ENCODE peak calls at places on chromosomes 4 and X, in six cellular contexts. A, D, S, H, X and O are unnamed samples.

GRCh38 chr4:1072830-1073446 is 40.4 kb downstream of the RNF212 start:
- DNase-seq in A (peak; percentile 59), D (peak; percentile 66), S (no peak), H (peak; percentile 86), X (peak; percentile 45), O (peak; percentile 46)

GRCh38 chrX:85592980-85593379 is 213.5 kb upstream of the POF1B start:
- DNase-seq in A (no peak), D (no peak), S (no peak), H (no peak), X (no peak), O (no peak)

GRCh38 chrX:111869639-111870034 is 6.3 kb upstream of the TRPC5OS start:
- DNase-seq in A (peak; percentile 57), D (no peak), S (no peak), H (peak; percentile 41), X (no peak), O (no peak)

GRCh38 chrX:109660756-109661155 is 35.8 kb upstream of the KCNE5 start:
- DNase-seq in A (no peak), D (no peak), S (no peak), H (no peak), X (no peak), O (no peak)

GRCh38 chrX:140687706-140688105 is 21.9 kb upstream of the LINC00632 start:
- DNase-seq in A (no peak), D (no peak), S (no peak), H (no peak), X (no peak), O (no peak)

GRCh38 chrX:101071585-101071984 is 7.1 kb upstream of the TMEM35A start:
- DNase-seq in A (no peak), D (no peak), S (no peak), H (no peak), X (no peak), O (no peak)

GRCh38 chr4:172105918-172106317 is 292.7 kb downstream of the GALNTL6 start:
- DNase-seq in A (no peak), D (no peak), S (no peak), H (no peak), X (no peak), O (no peak)

GRCh38 chrX:102934624-102935023 is 2.4 kb upstream of the RAB40AL start:
- DNase-seq in A (peak; percentile 28), D (no peak), S (no peak), H (peak; percentile 58), X (no peak), O (peak; percentile 12)

GRCh38 chr4:3286335-3287175 is 6.3 kb upstream of the RGS12 start:
- DNase-seq in A (no peak), D (no peak), S (no peak), H (no peak), X (no peak), O (peak; percentile 66)

GRCh38 chrX:131827935-131828334 is 195.2 kb upstream of the STK26 start:
- DNase-seq in A (peak; percentile 43), D (no peak), S (no peak), H (no peak), X (no peak), O (no peak)

GRCh38 chr4:143023519-143023918 is 161.2 kb upstream of the USP38 start:
- DNase-seq in A (no peak), D (no peak), S (no peak), H (no peak), X (no peak), O (no peak)

GRCh38 chr4:147334478-147334877 is 146.4 kb upstream of the EDNRA start:
- DNase-seq in A (peak; percentile 4), D (no peak), S (no peak), H (no peak), X (no peak), O (no peak)

GRCh38 chr4:133799916-133800315 is 401.7 kb downstream of the PABPC4L start:
- DNase-seq in A (no peak), D (no peak), S (no peak), H (no peak), X (no peak), O (no peak)

GRCh38 chr4:82811838-82812672 is 13.5 kb upstream of the SCD5 start:
- DNase-seq in A (no peak), D (no peak), S (no peak), H (no peak), X (no peak), O (no peak)

GRCh38 chr4:40255722-40256281 is 59.0 kb downstream of the RHOH start:
- DNase-seq in A (peak; percentile 96), D (no peak), S (no peak), H (no peak), X (no peak), O (no peak)

GRCh38 chrX:82813671-82814078 is 694.4 kb upstream of the POU3F4 start:
- DNase-seq in A (peak; percentile 86), D (no peak), S (no peak), H (no peak), X (no peak), O (peak; percentile 12)

GRCh38 chr4:77022581-77023133 is 53.1 kb downstream of the CCNI start:
- DNase-seq in A (no peak), D (no peak), S (no peak), H (no peak), X (no peak), O (no peak)

GRCh38 chr4:79864470-79865190 is 208.4 kb downstream of the ANTXR2 start:
- DNase-seq in A (no peak), D (no peak), S (no peak), H (no peak), X (no peak), O (no peak)

GRCh38 chr4:8599657-8600056 is 7.1 kb downstream of the CPZ start:
- DNase-seq in A (peak; percentile 17), D (no peak), S (peak; percentile 74), H (no peak), X (no peak), O (no peak)

GRCh38 chr4:156774422-156774821 is 197.2 kb downstream of the PDGFC start:
- DNase-seq in A (peak; percentile 49), D (no peak), S (no peak), H (peak; percentile 5), X (peak; percentile 20), O (no peak)

GRCh38 chr4:177802665-177803064 is 360.4 kb upstream of the AGA start:
- DNase-seq in A (no peak), D (no peak), S (no peak), H (no peak), X (no peak), O (no peak)

GRCh38 chr4:126839066-126839465 is 793.7 kb upstream of the INTU start:
- DNase-seq in A (no peak), D (no peak), S (no peak), H (no peak), X (no peak), O (no peak)

GRCh38 chr4:122531514-122531913 is 75.0 kb upstream of the IL2 start:
- DNase-seq in A (no peak), D (no peak), S (no peak), H (no peak), X (no peak), O (no peak)

GRCh38 chrX:77442728-77443127 is 4.5 kb upstream of the FGF16 start:
- DNase-seq in A (peak; percentile 34), D (no peak), S (no peak), H (no peak), X (no peak), O (no peak)

GRCh38 chrX:130909469-130910136 is 6.6 kb upstream of the ENOX2 start:
- DNase-seq in A (no peak), D (no peak), S (no peak), H (no peak), X (no peak), O (no peak)

GRCh38 chr4:6907658-6908191 is 1.9 kb upstream of the TBC1D14 start:
- DNase-seq in A (peak; percentile 32), D (peak; percentile 75), S (no peak), H (peak; percentile 74), X (peak; percentile 56), O (no peak)

GRCh38 chr4:23789765-23790164 is 100.1 kb downstream of the PPARGC1A start:
- DNase-seq in A (no peak), D (no peak), S (no peak), H (peak; percentile 52), X (peak; percentile 66), O (no peak)

GRCh38 chr4:13844740-13845139 is 217.2 kb upstream of the BOD1L1 start:
- DNase-seq in A (no peak), D (no peak), S (no peak), H (no peak), X (no peak), O (no peak)

GRCh38 chr4:31984872-31985271 is 1264.7 kb downstream of the PCDH7 start:
- DNase-seq in A (no peak), D (no peak), S (no peak), H (no peak), X (no peak), O (no peak)

GRCh38 chr4:51901363-51901762 is 58.4 kb downstream of the DCUN1D4 start:
- DNase-seq in A (no peak), D (no peak), S (no peak), H (no peak), X (no peak), O (no peak)

GRCh38 chrX:40095588-40096394 is 2.0 kb downstream of the BCOR start:
- DNase-seq in A (no peak), D (peak; percentile 56), S (no peak), H (peak; percentile 39), X (peak; percentile 53), O (no peak)
- TF ChIP-seq POLR2A in A (no peak), D (no peak), S (no peak), H (no peak), X (no peak), O (no peak)

DNA sequence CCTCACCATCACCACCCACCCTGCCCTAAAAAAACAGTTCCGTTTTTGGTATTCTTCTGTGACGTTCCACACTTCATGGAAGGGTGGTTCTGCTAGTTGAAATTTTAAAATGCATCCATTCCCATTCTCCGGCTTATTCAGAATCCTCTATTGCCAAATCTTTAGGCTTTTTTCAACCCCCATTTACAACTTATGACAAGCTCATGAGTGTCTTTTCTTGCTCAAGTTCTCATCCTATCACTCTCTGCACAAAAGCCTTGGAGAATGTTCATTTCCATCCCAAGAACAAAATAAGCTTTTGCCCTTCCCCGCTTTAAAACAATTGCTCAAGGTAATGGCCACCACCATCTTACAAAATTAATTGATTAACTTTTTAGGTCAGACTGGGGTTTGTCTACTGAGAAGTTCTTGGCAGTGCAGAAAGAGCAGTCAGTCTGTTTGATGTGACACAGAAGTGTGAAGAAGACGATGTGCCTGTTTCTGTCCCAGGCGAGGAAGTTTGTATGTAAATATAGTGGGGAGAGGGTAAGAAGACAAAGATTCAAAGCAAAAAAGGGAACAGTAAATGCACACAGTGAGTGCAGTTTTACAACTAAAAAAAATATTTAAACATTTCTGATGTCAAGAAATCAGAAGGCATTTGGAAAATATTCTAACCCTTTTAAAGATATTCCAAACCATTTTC is 264.7 kb downstream of the RAPGEF2 start:
- DNase-seq in A (no peak), D (no peak), S (no peak), H (no peak), X (no peak), O (no peak)
- H3K4me3 ChIP-seq in A (no peak overlapping the region), D (no peak overlapping the region), S (no peak overlapping the region), H (no peak overlapping the region), X (peak overlapping the region; percentile 36), O (no peak overlapping the region)

DNA sequence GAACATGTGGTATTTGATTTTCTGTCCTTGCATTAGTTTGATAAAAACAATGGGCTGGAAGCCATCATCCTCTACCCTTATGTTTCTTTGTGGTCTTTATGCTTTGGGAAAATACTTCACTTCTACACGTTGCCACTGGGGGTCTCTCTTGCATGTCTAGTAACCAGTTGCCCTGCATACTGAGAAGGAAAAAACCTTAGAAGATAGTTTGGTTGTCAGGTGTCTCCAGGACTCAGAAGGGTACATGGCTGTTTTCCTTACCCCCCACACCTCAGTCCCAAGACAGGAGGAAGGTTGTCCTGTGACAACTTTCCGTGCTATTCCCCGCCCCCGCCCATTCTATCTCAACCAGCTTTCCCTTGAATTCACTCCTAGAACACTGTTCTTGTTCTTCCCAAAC is 62.1 kb upstream of the LANCL3 start:
- DNase-seq in A (no peak), D (no peak), S (no peak), H (no peak), X (no peak), O (no peak)
- TF ChIP-seq CTCF in A (peak; percentile 19), D (no peak), S (no peak), H (peak; percentile 40), X (peak; percentile 11), O (no peak)

GRCh38 chrX:45775462-45775861 is 574.8 kb upstream of the DIPK2B start:
- DNase-seq in A (peak; percentile 49), D (no peak), S (no peak), H (no peak), X (no peak), O (no peak)
- TF ChIP-seq POLR2A in A (no peak), D (no peak), S (no peak), H (no peak), X (no peak), O (no peak)